ENCODE peak calls at places on chromosomes 7 and 10, in eight cellular contexts. One of them, this sample, is unnamed.

GRCh38 chr10:75238182-75239180 is 2.7 kb upstream of the COMTD1 start:
- DNase-seq in HCT116: no peak
- DNase-seq in K562: peak; percentile 58
- DNase-seq in SK-N-SH: peak; percentile 66
- DNase-seq in HepG2: no peak
- DNase-seq in H1: no peak
- DNase-seq in IMR-90: no peak
- DNase-seq in A549: no peak
- DNase-seq in this sample: no peak

GRCh38 chr10:16521311-16522016 is at the start of gene C1QL3:
- DNase-seq in IMR-90: peak; percentile 21
- DNase-seq in H1: peak; percentile 60
- DNase-seq in SK-N-SH: peak; percentile 66
- DNase-seq in A549: no peak
- DNase-seq in HepG2: no peak
- DNase-seq in HCT116: no peak
- DNase-seq in K562: no peak
- DNase-seq in this sample: no peak

GRCh38 chr10:129605266-129605985 is 138.4 kb downstream of the MGMT start:
- DNase-seq in HepG2: no peak
- DNase-seq in H1: no peak
- DNase-seq in A549: no peak
- DNase-seq in K562: no peak
- DNase-seq in IMR-90: peak; percentile 5
- DNase-seq in HCT116: no peak
- DNase-seq in SK-N-SH: no peak
- DNase-seq in this sample: peak; percentile 40

GRCh38 chr10:7438196-7438986 is 27.6 kb upstream of the SFMBT2 start:
- DNase-seq in SK-N-SH: peak; percentile 52
- DNase-seq in HCT116: no peak
- DNase-seq in HepG2: no peak
- DNase-seq in A549: no peak
- DNase-seq in H1: no peak
- DNase-seq in IMR-90: no peak
- DNase-seq in K562: no peak
- DNase-seq in this sample: no peak

GRCh38 chr7:128217030-128217805 is 23.9 kb upstream of the LEP start:
- DNase-seq in IMR-90: peak; percentile 52
- DNase-seq in HepG2: no peak
- DNase-seq in SK-N-SH: no peak
- DNase-seq in HCT116: no peak
- DNase-seq in A549: peak; percentile 36
- DNase-seq in H1: no peak
- DNase-seq in K562: peak; percentile 66
- DNase-seq in this sample: no peak

GRCh38 chr7:37230221-37230620 is 218.4 kb downstream of the ELMO1 start:
- DNase-seq in A549: no peak
- DNase-seq in HepG2: no peak
- DNase-seq in K562: no peak
- DNase-seq in H1: no peak
- DNase-seq in IMR-90: no peak
- DNase-seq in HCT116: no peak
- DNase-seq in SK-N-SH: no peak
- DNase-seq in this sample: no peak

GRCh38 chr10:11322698-11323097 is 288.8 kb downstream of the USP6NL start:
- DNase-seq in H1: peak; percentile 22
- DNase-seq in SK-N-SH: no peak
- DNase-seq in K562: no peak
- DNase-seq in HepG2: no peak
- DNase-seq in IMR-90: no peak
- DNase-seq in A549: no peak
- DNase-seq in HCT116: no peak
- DNase-seq in this sample: no peak

GRCh38 chr7:158829021-158829341 is 328 bp downstream of the ESYT2 start:
- DNase-seq in H1: no peak
- DNase-seq in SK-N-SH: no peak
- DNase-seq in HCT116: no peak
- DNase-seq in HepG2: peak; percentile 20
- DNase-seq in A549: peak; percentile 86
- DNase-seq in K562: no peak
- DNase-seq in IMR-90: peak; percentile 83
- DNase-seq in this sample: no peak

GRCh38 chr10:78763651-78764395 is 304.9 kb upstream of the ZMIZ1 start:
- DNase-seq in HCT116: no peak
- DNase-seq in IMR-90: no peak
- DNase-seq in K562: no peak
- DNase-seq in H1: no peak
- DNase-seq in A549: no peak
- DNase-seq in HepG2: no peak
- DNase-seq in SK-N-SH: no peak
- DNase-seq in this sample: no peak

GRCh38 chr10:119575506-119575905 is 21.3 kb downstream of the TIAL1 start:
- DNase-seq in HepG2: no peak
- DNase-seq in HCT116: no peak
- DNase-seq in SK-N-SH: no peak
- DNase-seq in IMR-90: peak; percentile 34
- DNase-seq in H1: no peak
- DNase-seq in A549: peak; percentile 25
- DNase-seq in K562: no peak
- DNase-seq in this sample: no peak

GRCh38 chr10:13518076-13518692 is 10.6 kb downstream of the BEND7 start:
- DNase-seq in HepG2: no peak
- DNase-seq in IMR-90: peak; percentile 22
- DNase-seq in SK-N-SH: no peak
- DNase-seq in K562: peak; percentile 68
- DNase-seq in HCT116: no peak
- DNase-seq in H1: peak; percentile 76
- DNase-seq in A549: no peak
- DNase-seq in this sample: no peak

GRCh38 chr7:102992820-102993531 is 80.2 kb downstream of the LRRC17 start:
- DNase-seq in IMR-90: peak; percentile 87
- DNase-seq in SK-N-SH: no peak
- DNase-seq in A549: peak; percentile 58
- DNase-seq in K562: peak; percentile 84
- DNase-seq in H1: no peak
- DNase-seq in HepG2: peak; percentile 26
- DNase-seq in HCT116: peak; percentile 80
- DNase-seq in this sample: no peak

GRCh38 chr7:63114371-63114985 is 884.2 kb upstream of the ZNF722 start:
- DNase-seq in K562: no peak
- DNase-seq in HCT116: no peak
- DNase-seq in HepG2: no peak
- DNase-seq in IMR-90: no peak
- DNase-seq in SK-N-SH: peak; percentile 10
- DNase-seq in A549: no peak
- DNase-seq in H1: no peak
- DNase-seq in this sample: no peak

GRCh38 chr10:110413049-110413783 is 84.5 kb upstream of the DUSP5 start:
- DNase-seq in K562: no peak
- DNase-seq in HCT116: no peak
- DNase-seq in HepG2: no peak
- DNase-seq in H1: no peak
- DNase-seq in A549: no peak
- DNase-seq in SK-N-SH: no peak
- DNase-seq in IMR-90: no peak
- DNase-seq in this sample: no peak

GRCh38 chr7:130941322-130942210 is 207.6 kb upstream of the KLF14 start:
- DNase-seq in HCT116: no peak
- DNase-seq in H1: no peak
- DNase-seq in K562: peak; percentile 81
- DNase-seq in HepG2: peak; percentile 75
- DNase-seq in SK-N-SH: no peak
- DNase-seq in IMR-90: peak; percentile 84
- DNase-seq in A549: peak; percentile 80
- DNase-seq in this sample: no peak

GRCh38 chr10:21746118-21746517 is 212.1 kb downstream of the MLLT10 start:
- DNase-seq in HCT116: no peak
- DNase-seq in H1: no peak
- DNase-seq in HepG2: no peak
- DNase-seq in A549: no peak
- DNase-seq in SK-N-SH: no peak
- DNase-seq in K562: no peak
- DNase-seq in IMR-90: no peak
- DNase-seq in this sample: no peak

GRCh38 chr10:101807158-101807557 is 11.1 kb downstream of the OGA start:
- DNase-seq in H1: no peak
- DNase-seq in IMR-90: no peak
- DNase-seq in HCT116: no peak
- DNase-seq in SK-N-SH: no peak
- DNase-seq in HepG2: no peak
- DNase-seq in A549: no peak
- DNase-seq in K562: no peak
- DNase-seq in this sample: no peak

GRCh38 chr7:101237206-101238067 is at the start of gene CLDN15:
- DNase-seq in SK-N-SH: peak; percentile 39
- DNase-seq in HCT116: no peak
- DNase-seq in K562: no peak
- DNase-seq in HepG2: peak; percentile 66
- DNase-seq in A549: no peak
- DNase-seq in IMR-90: peak; percentile 61
- DNase-seq in H1: peak; percentile 49
- DNase-seq in this sample: no peak

DNA sequence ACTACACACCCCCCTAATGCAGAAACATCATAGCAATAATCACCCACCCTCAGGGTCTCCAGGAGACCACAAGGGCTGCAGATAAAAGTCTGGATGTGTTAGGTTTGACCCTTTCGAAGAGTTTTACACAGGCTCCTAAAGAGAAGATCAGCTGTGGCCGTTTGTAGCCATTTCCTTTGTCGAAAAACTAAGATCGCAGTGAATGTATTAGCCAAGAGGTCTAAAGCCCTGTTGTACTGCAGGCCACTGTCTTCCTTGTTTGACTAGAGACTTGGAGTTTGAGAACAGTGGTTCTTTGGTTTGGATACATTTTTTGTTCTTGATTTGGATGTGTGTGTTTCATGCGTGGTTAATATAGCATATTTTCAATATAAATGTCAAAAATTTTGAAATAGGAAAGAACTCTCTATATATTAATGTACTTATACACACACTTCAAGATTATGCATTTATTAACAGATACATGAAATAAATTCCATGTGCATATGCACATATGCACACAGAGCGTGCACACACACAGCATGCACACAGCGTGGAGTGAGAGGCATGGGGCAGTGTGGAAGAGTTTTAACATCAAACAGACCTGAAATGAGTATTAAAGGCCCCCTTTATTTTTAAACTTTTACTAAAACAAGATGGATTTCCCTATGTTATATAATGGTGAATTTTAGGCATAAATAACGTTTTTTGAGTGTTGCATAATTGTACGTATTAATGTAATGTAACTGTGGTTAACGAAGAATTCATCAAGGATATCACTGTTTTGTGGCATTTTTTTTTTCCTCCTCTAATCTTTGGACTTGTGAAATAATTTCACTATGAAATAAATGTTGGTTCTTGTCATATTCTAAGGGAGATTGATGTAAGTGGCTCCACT is 2.2 kb downstream of the IKZF1 start:
- DNase-seq in A549: no peak
- DNase-seq in K562: no peak
- DNase-seq in SK-N-SH: no peak
- DNase-seq in HCT116: no peak
- DNase-seq in H1: no peak
- DNase-seq in IMR-90: no peak
- DNase-seq in HepG2: no peak
- DNase-seq in this sample: no peak
- TF ChIP-seq RAD21 in A549: no peak
- TF ChIP-seq RAD21 in K562: no peak
- TF ChIP-seq RAD21 in SK-N-SH: no peak
- TF ChIP-seq RAD21 in HCT116: no peak
- TF ChIP-seq RAD21 in H1: no peak
- TF ChIP-seq RAD21 in IMR-90: no peak
- TF ChIP-seq RAD21 in HepG2: no peak
- TF ChIP-seq RAD21 in this sample: no peak

GRCh38 chr10:72322030-72322279 is 32.8 kb downstream of the DNAJB12 start:
- DNase-seq in IMR-90: no peak
- DNase-seq in HepG2: no peak
- DNase-seq in HCT116: no peak
- DNase-seq in H1: no peak
- DNase-seq in A549: no peak
- DNase-seq in SK-N-SH: no peak
- DNase-seq in K562: no peak
- DNase-seq in this sample: no peak
- TF ChIP-seq RAD21 in IMR-90: no peak
- TF ChIP-seq RAD21 in HepG2: no peak
- TF ChIP-seq RAD21 in HCT116: no peak
- TF ChIP-seq RAD21 in H1: no peak
- TF ChIP-seq RAD21 in A549: no peak
- TF ChIP-seq RAD21 in SK-N-SH: no peak
- TF ChIP-seq RAD21 in K562: no peak
- TF ChIP-seq RAD21 in this sample: no peak

GRCh38 chr7:5284304-5285281 is 1.9 kb downstream of the SLC29A4 start:
- DNase-seq in H1: peak; percentile 82
- DNase-seq in IMR-90: no peak
- DNase-seq in SK-N-SH: peak; percentile 90
- DNase-seq in A549: peak; percentile 84
- DNase-seq in HCT116: peak; percentile 54
- DNase-seq in HepG2: peak; percentile 87
- DNase-seq in K562: peak; percentile 54
- DNase-seq in this sample: peak; percentile 4
- TF ChIP-seq RAD21 in H1: peak; percentile 80
- TF ChIP-seq RAD21 in IMR-90: peak; percentile 16
- TF ChIP-seq RAD21 in SK-N-SH: peak; percentile 86
- TF ChIP-seq RAD21 in A549: peak; percentile 63
- TF ChIP-seq RAD21 in HCT116: peak; percentile 68
- TF ChIP-seq RAD21 in HepG2: peak; percentile 63
- TF ChIP-seq RAD21 in K562: no peak
- TF ChIP-seq RAD21 in this sample: peak; percentile 67

DNA sequence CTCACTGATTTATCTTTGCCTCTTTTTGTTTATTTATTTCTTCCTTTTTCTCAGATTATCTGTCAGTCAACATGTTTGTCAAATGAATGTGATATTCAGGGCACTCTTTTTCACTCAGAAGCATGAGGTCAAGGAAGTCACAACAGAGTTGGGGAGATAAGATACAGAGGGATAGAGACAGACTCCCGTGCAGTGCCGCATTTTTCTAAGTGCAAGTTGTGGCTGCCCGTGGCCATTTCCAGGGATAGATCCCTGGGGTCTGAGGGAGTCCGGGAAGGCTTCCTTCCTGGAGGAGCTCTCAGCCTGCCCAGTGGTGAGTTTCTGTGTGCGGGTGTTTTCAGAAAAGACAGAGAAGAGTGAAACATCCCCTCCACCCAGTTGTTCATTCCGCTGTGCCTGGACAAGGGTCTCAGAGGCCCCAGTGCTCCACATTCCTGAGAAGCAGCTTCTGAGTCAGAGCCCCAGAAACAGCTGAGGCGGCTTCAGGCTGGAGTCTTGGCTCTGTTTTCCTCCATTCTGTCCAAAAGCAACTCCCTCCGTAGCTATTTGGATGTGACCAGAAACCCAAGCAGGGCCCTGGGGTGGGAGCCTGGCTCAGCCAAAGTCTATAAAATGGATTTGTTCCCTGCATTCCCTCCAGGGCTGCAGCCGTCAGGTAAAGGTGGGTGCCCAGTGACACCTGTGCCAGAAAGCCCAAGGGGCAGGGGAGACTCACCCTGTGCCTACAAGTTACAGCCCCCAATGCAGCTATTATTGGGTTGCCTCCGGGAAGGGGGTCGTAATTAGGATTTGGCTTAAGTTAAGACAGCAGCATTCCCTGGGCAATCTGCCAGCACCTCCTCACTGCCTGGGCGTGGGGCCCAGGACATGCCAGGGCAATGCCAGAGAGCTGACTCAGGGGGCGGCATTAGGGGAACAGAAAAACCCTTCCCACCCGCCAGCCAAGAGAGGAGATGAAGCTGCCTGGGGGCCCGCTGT is 13.0 kb upstream of the CAMK2G start:
- DNase-seq in SK-N-SH: peak; percentile 59
- DNase-seq in K562: no peak
- DNase-seq in H1: no peak
- DNase-seq in HCT116: peak; percentile 88
- DNase-seq in IMR-90: peak; percentile 86
- DNase-seq in A549: peak; percentile 89
- DNase-seq in HepG2: no peak
- DNase-seq in this sample: no peak
- TF ChIP-seq RAD21 in SK-N-SH: peak; percentile 1
- TF ChIP-seq RAD21 in K562: no peak
- TF ChIP-seq RAD21 in H1: no peak
- TF ChIP-seq RAD21 in HCT116: no peak
- TF ChIP-seq RAD21 in IMR-90: peak; percentile 25
- TF ChIP-seq RAD21 in A549: peak; percentile 40
- TF ChIP-seq RAD21 in HepG2: no peak
- TF ChIP-seq RAD21 in this sample: no peak

This sample was measured in GM12878.